ENCODE peak calls at places on chromosomes 16 and 17, in four cellular contexts. One of them, this sample, is unnamed.

GRCh38 chr17:16486373-16487250 is 5.4 kb downstream of the LRRC75A start:
- DNase-seq in upper lobe of left lung: peak; percentile 79
- DNase-seq in NCI-H510A: peak; percentile 98
- DNase-seq in stimulated activated CD4-positive, alpha-beta T cell treated with anti-CD3 and anti-CD28 coated beads, Interleukin-4, amount 100 ng/mL, for 1 hour: no peak
- DNase-seq in this sample: peak; percentile 100

GRCh38 chr17:74045608-74046007 is 157.9 kb upstream of the RPL38 start:
- DNase-seq in stimulated activated CD4-positive, alpha-beta T cell treated with anti-CD3 and anti-CD28 coated beads, Interleukin-4, amount 100 ng/mL, for 1 hour: no peak
- DNase-seq in upper lobe of left lung: no peak
- DNase-seq in NCI-H510A: no peak
- DNase-seq in this sample: peak; percentile 84

GRCh38 chr16:72848759-72849664 is 198.9 kb downstream of the ZFHX3 start:
- DNase-seq in stimulated activated CD4-positive, alpha-beta T cell treated with anti-CD3 and anti-CD28 coated beads, Interleukin-4, amount 100 ng/mL, for 1 hour: no peak
- DNase-seq in NCI-H510A: peak; percentile 54
- DNase-seq in upper lobe of left lung: peak; percentile 90
- DNase-seq in this sample: peak; percentile 84

GRCh38 chr17:29504711-29505110 is 62.1 kb downstream of the ABHD15 start:
- DNase-seq in stimulated activated CD4-positive, alpha-beta T cell treated with anti-CD3 and anti-CD28 coated beads, Interleukin-4, amount 100 ng/mL, for 1 hour: no peak
- DNase-seq in upper lobe of left lung: no peak
- DNase-seq in NCI-H510A: no peak
- DNase-seq in this sample: no peak

GRCh38 chr17:79792984-79793923 is 3.6 kb downstream of the CBX8 start:
- DNase-seq in upper lobe of left lung: peak; percentile 89
- DNase-seq in stimulated activated CD4-positive, alpha-beta T cell treated with anti-CD3 and anti-CD28 coated beads, Interleukin-4, amount 100 ng/mL, for 1 hour: no peak
- DNase-seq in NCI-H510A: no peak
- DNase-seq in this sample: no peak

GRCh38 chr16:77548766-77549165 is 113.9 kb upstream of the ADAMTS18 start:
- DNase-seq in stimulated activated CD4-positive, alpha-beta T cell treated with anti-CD3 and anti-CD28 coated beads, Interleukin-4, amount 100 ng/mL, for 1 hour: no peak
- DNase-seq in upper lobe of left lung: no peak
- DNase-seq in NCI-H510A: no peak
- DNase-seq in this sample: no peak

GRCh38 chr17:43025766-43026537 is 921 bp downstream of the RND2 start:
- DNase-seq in stimulated activated CD4-positive, alpha-beta T cell treated with anti-CD3 and anti-CD28 coated beads, Interleukin-4, amount 100 ng/mL, for 1 hour: no peak
- DNase-seq in upper lobe of left lung: no peak
- DNase-seq in NCI-H510A: no peak
- DNase-seq in this sample: no peak

GRCh38 chr17:32111141-32111771 is 31.0 kb upstream of the RHOT1 start:
- DNase-seq in NCI-H510A: no peak
- DNase-seq in upper lobe of left lung: peak; percentile 55
- DNase-seq in stimulated activated CD4-positive, alpha-beta T cell treated with anti-CD3 and anti-CD28 coated beads, Interleukin-4, amount 100 ng/mL, for 1 hour: peak; percentile 16
- DNase-seq in this sample: peak; percentile 30

GRCh38 chr17:59851431-59852375 is 41.0 kb downstream of the TUBD1 start:
- DNase-seq in upper lobe of left lung: no peak
- DNase-seq in stimulated activated CD4-positive, alpha-beta T cell treated with anti-CD3 and anti-CD28 coated beads, Interleukin-4, amount 100 ng/mL, for 1 hour: no peak
- DNase-seq in NCI-H510A: no peak
- DNase-seq in this sample: no peak

GRCh38 chr16:78324649-78325274 is 225.3 kb downstream of the WWOX start:
- DNase-seq in upper lobe of left lung: no peak
- DNase-seq in NCI-H510A: no peak
- DNase-seq in stimulated activated CD4-positive, alpha-beta T cell treated with anti-CD3 and anti-CD28 coated beads, Interleukin-4, amount 100 ng/mL, for 1 hour: no peak
- DNase-seq in this sample: no peak

GRCh38 chr16:87384162-87384999 is 805 bp upstream of the FBXO31 start:
- DNase-seq in upper lobe of left lung: peak; percentile 93
- DNase-seq in NCI-H510A: no peak
- DNase-seq in stimulated activated CD4-positive, alpha-beta T cell treated with anti-CD3 and anti-CD28 coated beads, Interleukin-4, amount 100 ng/mL, for 1 hour: no peak
- DNase-seq in this sample: peak; percentile 89

GRCh38 chr16:67942200-67942509 is 1.8 kb downstream of the LCAT start:
- DNase-seq in upper lobe of left lung: no peak
- DNase-seq in stimulated activated CD4-positive, alpha-beta T cell treated with anti-CD3 and anti-CD28 coated beads, Interleukin-4, amount 100 ng/mL, for 1 hour: peak; percentile 41
- DNase-seq in NCI-H510A: no peak
- DNase-seq in this sample: peak; percentile 31

GRCh38 chr17:60091109-60091508 is 12.4 kb upstream of the HEATR6 start:
- DNase-seq in upper lobe of left lung: no peak
- DNase-seq in stimulated activated CD4-positive, alpha-beta T cell treated with anti-CD3 and anti-CD28 coated beads, Interleukin-4, amount 100 ng/mL, for 1 hour: no peak
- DNase-seq in NCI-H510A: no peak
- DNase-seq in this sample: no peak

GRCh38 chr16:1923299-1924034 is 5.3 kb upstream of the HS3ST6 start:
- DNase-seq in NCI-H510A: no peak
- DNase-seq in stimulated activated CD4-positive, alpha-beta T cell treated with anti-CD3 and anti-CD28 coated beads, Interleukin-4, amount 100 ng/mL, for 1 hour: no peak
- DNase-seq in upper lobe of left lung: peak; percentile 75
- DNase-seq in this sample: peak; percentile 63

GRCh38 chr17:73657473-73658116 is 13.3 kb upstream of the SDK2 start:
- DNase-seq in stimulated activated CD4-positive, alpha-beta T cell treated with anti-CD3 and anti-CD28 coated beads, Interleukin-4, amount 100 ng/mL, for 1 hour: peak; percentile 18
- DNase-seq in NCI-H510A: peak; percentile 64
- DNase-seq in upper lobe of left lung: no peak
- DNase-seq in this sample: peak; percentile 87

GRCh38 chr16:69399361-69399760 is 13.6 kb upstream of the TERF2 start:
- DNase-seq in upper lobe of left lung: no peak
- DNase-seq in stimulated activated CD4-positive, alpha-beta T cell treated with anti-CD3 and anti-CD28 coated beads, Interleukin-4, amount 100 ng/mL, for 1 hour: no peak
- DNase-seq in NCI-H510A: no peak
- DNase-seq in this sample: no peak

GRCh38 chr16:23435500-23435899 is 17.5 kb downstream of the COG7 start:
- DNase-seq in stimulated activated CD4-positive, alpha-beta T cell treated with anti-CD3 and anti-CD28 coated beads, Interleukin-4, amount 100 ng/mL, for 1 hour: peak; percentile 65
- DNase-seq in NCI-H510A: peak; percentile 32
- DNase-seq in upper lobe of left lung: no peak
- DNase-seq in this sample: no peak

GRCh38 chr17:27218719-27219488 is 75.0 kb upstream of the WSB1 start:
- DNase-seq in stimulated activated CD4-positive, alpha-beta T cell treated with anti-CD3 and anti-CD28 coated beads, Interleukin-4, amount 100 ng/mL, for 1 hour: no peak
- DNase-seq in upper lobe of left lung: no peak
- DNase-seq in NCI-H510A: no peak
- DNase-seq in this sample: no peak

GRCh38 chr16:85894266-85894665 is 4.7 kb upstream of the IRF8 start:
- DNase-seq in stimulated activated CD4-positive, alpha-beta T cell treated with anti-CD3 and anti-CD28 coated beads, Interleukin-4, amount 100 ng/mL, for 1 hour: no peak
- DNase-seq in upper lobe of left lung: no peak
- DNase-seq in NCI-H510A: no peak
- DNase-seq in this sample: no peak

GRCh38 chr17:57988301-57989010 is 402 bp upstream of the VEZF1 start:
- DNase-seq in stimulated activated CD4-positive, alpha-beta T cell treated with anti-CD3 and anti-CD28 coated beads, Interleukin-4, amount 100 ng/mL, for 1 hour: no peak
- DNase-seq in NCI-H510A: peak; percentile 80
- DNase-seq in upper lobe of left lung: no peak
- DNase-seq in this sample: peak; percentile 55

GRCh38 chr16:61074324-61074723 is 961.9 kb downstream of the CDH8 start:
- DNase-seq in stimulated activated CD4-positive, alpha-beta T cell treated with anti-CD3 and anti-CD28 coated beads, Interleukin-4, amount 100 ng/mL, for 1 hour: no peak
- DNase-seq in upper lobe of left lung: no peak
- DNase-seq in NCI-H510A: no peak
- DNase-seq in this sample: no peak